ENCODE peak calls at places on chromosomes 16 and 17, in ten cellular contexts. L is stimulated activated naive CD8-positive, alpha-beta T cell treated with anti-CD3 and anti-CD28 coated beads, Interleukin-15, amount 100 ng/mL, for 72 hours; E is foreskin keratinocyte; B is NCI-H2107; F is T follicular helper cell; O is aorta; Q is GM19239; S is GM10248; C is HTR-8/SVneo; W is GM12864. M is an unnamed sample.

GRCh38 chr17:12571606-12572005 is 94.1 kb upstream of the MYOCD start:
- DNase-seq in L (no peak), E (no peak), B (no peak), F (no peak), O (no peak), Q (no peak), S (no peak), C (no peak), W (no peak), M (no peak)

GRCh38 chr17:38729886-38730525 is at the start of gene CISD3:
- DNase-seq in L (peak), E (no peak), B (peak), F (peak), O (peak), Q (peak), S (peak), C (peak), W (no peak), M (peak)

GRCh38 chr17:1087381-1088241 is 90.7 kb downstream of the TIMM22 start:
- DNase-seq in L (no peak), E (no peak), B (no peak), F (no peak), O (peak), Q (no peak), S (no peak), C (no peak), W (no peak), M (no peak)

GRCh38 chr17:64240741-64241347 is 22.2 kb downstream of the TEX2 start:
- DNase-seq in L (no peak), E (no peak), B (no peak), F (no peak), O (peak), Q (no peak), S (no peak), C (no peak), W (no peak), M (no peak)

GRCh38 chr17:27630607-27631408 is at the start of gene LGALS9:
- DNase-seq in L (no peak), E (peak), B (no peak), F (no peak), O (no peak), Q (peak), S (peak), C (no peak), W (peak), M (peak)

GRCh38 chr16:17270683-17271109 is 200.1 kb downstream of the XYLT1 start:
- DNase-seq in L (no peak), E (no peak), B (no peak), F (no peak), O (no peak), Q (no peak), S (no peak), C (no peak), W (no peak), M (no peak)

GRCh38 chr17:82415786-82416185 is 2.4 kb upstream of the HEXD start:
- DNase-seq in L (no peak), E (no peak), B (no peak), F (no peak), O (no peak), Q (no peak), S (no peak), C (no peak), W (no peak), M (no peak)

GRCh38 chr17:6556121-6557039 is at the start of gene PITPNM3:
- DNase-seq in L (no peak), E (no peak), B (no peak), F (no peak), O (no peak), Q (no peak), S (no peak), C (no peak), W (no peak), M (peak)

GRCh38 chr16:75065808-75066149 is 50.8 kb downstream of the LDHD start:
- DNase-seq in L (no peak), E (no peak), B (no peak), F (no peak), O (no peak), Q (no peak), S (no peak), C (no peak), W (no peak), M (no peak)

M was measured in GM20000.